ENCODE peak calls at places on chromosomes 7 and 10, in ten cellular contexts. Z is CD8-positive, alpha-beta memory T cell; W is foreskin fibroblast; C is mucosa of gallbladder; R is effector CD4-positive, alpha-beta T cell; N is GM20000; L is RCC 7860; G is psoas muscle; O is hypothalamus; D is activated T-helper 1 cell treated with anti-CD3 and anti-CD28 coated beads, Interleukin-2, amount 50 U/mL, for 16 hours. M is an unnamed sample.

GRCh38 chr7:464712-465461 is 54.8 kb downstream of the PDGFA start:
- DNase-seq in Z (no peak), W (peak; percentile 79), C (no peak), R (no peak), N (no peak), L (no peak), G (no peak), O (no peak), D (no peak), M (no peak)

GRCh38 chr7:116998567-116998966 is 45.3 kb downstream of the ST7 start:
- DNase-seq in Z (no peak), W (peak; percentile 29), C (no peak), R (no peak), N (no peak), L (no peak), G (no peak), O (no peak), D (no peak), M (no peak)

GRCh38 chr7:32670105-32670504 is 174.8 kb downstream of the AVL9 start:
- DNase-seq in Z (no peak), W (peak; percentile 18), C (peak; percentile 63), R (no peak), N (no peak), L (peak; percentile 96), G (no peak), O (no peak), D (no peak), M (no peak)

GRCh38 chr10:12710594-12711343 is 290.7 kb downstream of the CCDC3 start:
- DNase-seq in Z (peak; percentile 51), W (peak; percentile 93), C (peak; percentile 77), R (peak; percentile 61), N (peak; percentile 80), L (peak; percentile 58), G (peak; percentile 73), O (peak; percentile 8), D (peak; percentile 62), M (peak; percentile 85)

GRCh38 chr7:8058852-8059251 is 90.3 kb downstream of the GLCCI1 start:
- DNase-seq in Z (no peak), W (no peak), C (no peak), R (no peak), N (no peak), L (no peak), G (no peak), O (no peak), D (no peak), M (no peak)

GRCh38 chr7:157579425-157579824 is 242.6 kb downstream of the DNAJB6 start:
- DNase-seq in Z (no peak), W (no peak), C (no peak), R (no peak), N (no peak), L (no peak), G (no peak), O (no peak), D (no peak), M (no peak)

GRCh38 chr10:121165276-121165675 is 314.1 kb downstream of the WDR11 start:
- DNase-seq in Z (no peak), W (no peak), C (no peak), R (no peak), N (no peak), L (peak; percentile 74), G (no peak), O (no peak), D (no peak), M (no peak)

GRCh38 chr10:86366033-86366901 is at the start of gene GRID1:
- DNase-seq in Z (no peak), W (peak; percentile 44), C (no peak), R (no peak), N (peak; percentile 83), L (no peak), G (peak; percentile 41), O (peak; percentile 73), D (no peak), M (no peak)

GRCh38 chr7:149194799-149195179 is 557 bp upstream of the ZNF282 start:
- DNase-seq in Z (no peak), W (no peak), C (no peak), R (no peak), N (no peak), L (no peak), G (no peak), O (no peak), D (no peak), M (no peak)

GRCh38 chr7:131522325-131522920 is 34.0 kb downstream of the PODXL start:
- DNase-seq in Z (no peak), W (no peak), C (no peak), R (no peak), N (peak; percentile 44), L (no peak), G (no peak), O (no peak), D (no peak), M (peak; percentile 43)

GRCh38 chr10:63929826-63930467 is 408.7 kb downstream of the REEP3 start:
- DNase-seq in Z (no peak), W (no peak), C (peak; percentile 57), R (no peak), N (no peak), L (no peak), G (no peak), O (no peak), D (no peak), M (no peak)

GRCh38 chr7:41524861-41525260 is 178.0 kb downstream of the INHBA start:
- DNase-seq in Z (no peak), W (no peak), C (no peak), R (no peak), N (no peak), L (no peak), G (no peak), O (no peak), D (no peak), M (no peak)

GRCh38 chr10:73398024-73398423 is 15.8 kb downstream of the ANXA7 start:
- DNase-seq in Z (no peak), W (no peak), C (no peak), R (no peak), N (no peak), L (no peak), G (no peak), O (no peak), D (no peak), M (no peak)

GRCh38 chr7:141123522-141123921 is 49.7 kb downstream of the TMEM178B start:
- DNase-seq in Z (no peak), W (no peak), C (no peak), R (no peak), N (no peak), L (no peak), G (no peak), O (no peak), D (no peak), M (peak; percentile 6)

GRCh38 chr7:37832194-37832593 is 16.2 kb upstream of the NME8 start:
- DNase-seq in Z (no peak), W (peak; percentile 4), C (peak; percentile 84), R (no peak), N (peak; percentile 32), L (no peak), G (peak; percentile 37), O (peak; percentile 23), D (no peak), M (peak; percentile 80)

GRCh38 chr10:12181065-12181775 is 14.5 kb downstream of the NUDT5 start:
- DNase-seq in Z (peak; percentile 46), W (peak; percentile 8), C (peak; percentile 18), R (peak; percentile 52), N (peak; percentile 29), L (no peak), G (no peak), O (no peak), D (peak; percentile 55), M (peak; percentile 13)

GRCh38 chr7:47693161-47693740 is 111.3 kb upstream of the TNS3 start:
- DNase-seq in Z (no peak), W (peak; percentile 65), C (no peak), R (no peak), N (no peak), L (peak; percentile 51), G (no peak), O (no peak), D (no peak), M (no peak)

GRCh38 chr10:64130152-64130551 is 609.0 kb downstream of the REEP3 start:
- DNase-seq in Z (no peak), W (no peak), C (no peak), R (no peak), N (no peak), L (no peak), G (no peak), O (no peak), D (no peak), M (no peak)

GRCh38 chr7:158489462-158490155 is 98.0 kb downstream of the PTPRN2 start:
- DNase-seq in Z (no peak), W (no peak), C (no peak), R (no peak), N (no peak), L (no peak), G (no peak), O (no peak), D (no peak), M (no peak)

GRCh38 chr7:143456992-143457793 is 13.9 kb downstream of the TAS2R60 start:
- DNase-seq in Z (no peak), W (peak; percentile 60), C (no peak), R (no peak), N (no peak), L (no peak), G (no peak), O (no peak), D (no peak), M (no peak)

GRCh38 chr10:26374426-26374825 is 63.7 kb upstream of the APBB1IP start:
- DNase-seq in Z (no peak), W (no peak), C (no peak), R (no peak), N (no peak), L (no peak), G (no peak), O (no peak), D (no peak), M (no peak)

GRCh38 chr7:130489140-130489967 is 2.5 kb upstream of the MEST start:
- DNase-seq in Z (no peak), W (peak; percentile 60), C (no peak), R (no peak), N (no peak), L (peak; percentile 51), G (no peak), O (no peak), D (no peak), M (no peak)

GRCh38 chr7:32347244-32347828 is 142.8 kb downstream of the LSM5 start:
- DNase-seq in Z (no peak), W (peak; percentile 12), C (no peak), R (no peak), N (peak; percentile 34), L (no peak), G (no peak), O (no peak), D (no peak), M (peak; percentile 50)

GRCh38 chr7:100567751-100568175 is 5.9 kb downstream of the SAP25 start:
- DNase-seq in Z (no peak), W (no peak), C (no peak), R (no peak), N (no peak), L (no peak), G (no peak), O (no peak), D (no peak), M (peak; percentile 62)

GRCh38 chr10:30813872-30814471 is 184.4 kb upstream of the LYZL2 start:
- DNase-seq in Z (no peak), W (peak; percentile 67), C (no peak), R (no peak), N (no peak), L (peak; percentile 79), G (no peak), O (no peak), D (no peak), M (no peak)

GRCh38 chr7:33841658-33842057 is 63.7 kb upstream of the BMPER start:
- DNase-seq in Z (no peak), W (peak; percentile 63), C (peak; percentile 21), R (no peak), N (no peak), L (peak; percentile 17), G (peak; percentile 23), O (no peak), D (no peak), M (no peak)

GRCh38 chr10:8840356-8840755 is 785.9 kb downstream of the GATA3 start:
- DNase-seq in Z (no peak), W (no peak), C (no peak), R (no peak), N (no peak), L (no peak), G (no peak), O (no peak), D (no peak), M (no peak)

GRCh38 chr7:23680417-23681405 is 712 bp downstream of the FAM221A start:
- DNase-seq in Z (peak; percentile 43), W (peak; percentile 70), C (peak; percentile 67), R (peak; percentile 22), N (peak; percentile 49), L (no peak), G (peak; percentile 51), O (peak; percentile 24), D (peak; percentile 11), M (peak; percentile 81)

M was measured in GM12865.